ENCODE peak calls at places on chromosome 17, in four cellular contexts. L is stimulated activated CD4-positive, alpha-beta T cell treated with anti-CD3 and anti-CD28 coated beads, Interleukin-4, amount 100 ng/mL, for 48 hours; D is posterior cingulate gyrus; S is CD8-positive, alpha-beta memory T cell. B is an unnamed sample.

GRCh38 chr17:17134051-17134951 is 71.8 kb downstream of the PLD6 start:
- DNase-seq in L (no peak), D (peak), S (no peak), B (no peak)

GRCh38 chr17:35079547-35079946 is 16.0 kb upstream of the RFFL start:
- DNase-seq in D (no peak), L (no peak), S (no peak), B (no peak)

GRCh38 chr17:42107124-42107523 is 5.4 kb downstream of the DHX58 start:
- DNase-seq in L (no peak), S (no peak), D (no peak), B (no peak)

GRCh38 chr17:14780116-14780515 is 479.2 kb downstream of the HS3ST3B1 start:
- DNase-seq in D (no peak), S (no peak), L (no peak), B (no peak)

GRCh38 chr17:75370288-75370687 is 35.2 kb downstream of the GRB2 start:
- DNase-seq in L (no peak), S (no peak), D (peak), B (peak)

GRCh38 chr17:34389343-34389742 is 26.3 kb upstream of the CCL1 start:
- DNase-seq in S (no peak), L (no peak), D (no peak), B (no peak)

GRCh38 chr17:74759941-74760340 is 11.5 kb downstream of the NHERF1 start:
- DNase-seq in L (no peak), S (no peak), D (no peak), B (no peak)

GRCh38 chr17:8392674-8393469 is 4.8 kb downstream of the RNF222 start:
- DNase-seq in D (no peak), S (no peak), L (no peak), B (no peak)

GRCh38 chr17:17021194-17021863 is 20.9 kb upstream of the MPRIP start:
- DNase-seq in L (no peak), D (peak), S (no peak), B (no peak)

GRCh38 chr17:21282231-21282630 is 2.3 kb upstream of the MAP2K3 start:
- DNase-seq in L (no peak), S (no peak), D (no peak), B (no peak)

GRCh38 chr17:45852535-45853297 is 8.0 kb downstream of the SPPL2C start:
- DNase-seq in L (peak), S (peak), D (peak), B (peak)

GRCh38 chr17:31072186-31072585 is 22.6 kb upstream of the NF1 start:
- DNase-seq in L (no peak), D (no peak), S (no peak), B (no peak)

GRCh38 chr17:81414751-81415516 is 19.7 kb downstream of the BAHCC1 start:
- DNase-seq in D (no peak), S (no peak), L (no peak), B (no peak)

GRCh38 chr17:81192386-81193050 is 26.5 kb upstream of the AATK start:
- DNase-seq in D (no peak), S (no peak), L (no peak), B (no peak)

GRCh38 chr17:41678411-41678906 is 10.2 kb upstream of the EIF1 start:
- DNase-seq in D (no peak), L (no peak), S (no peak), B (no peak)

GRCh38 chr17:76481091-76481655 is 13.8 kb downstream of the AANAT start:
- DNase-seq in S (no peak), D (no peak), L (no peak), B (no peak)

GRCh38 chr17:27811961-27812360 is 11.6 kb upstream of the NOS2 start:
- DNase-seq in S (no peak), L (no peak), D (no peak), B (no peak)

GRCh38 chr17:79057727-79058400 is 16.8 kb upstream of the ENGASE start:
- DNase-seq in D (peak), L (no peak), S (no peak), B (no peak)

GRCh38 chr17:4599505-4600281 is 15.4 kb downstream of the SMTNL2 start:
- DNase-seq in D (peak), L (no peak), S (no peak), B (no peak)

GRCh38 chr17:41308918-41309359 is at the start of gene KRTAP16-1:
- DNase-seq in L (no peak), S (no peak), D (no peak), B (no peak)

GRCh38 chr17:75808905-75809621 is 24.5 kb downstream of the UNK start:
- DNase-seq in L (no peak), S (no peak), D (peak), B (no peak)

GRCh38 chr17:51035436-51035835 is 85.2 kb downstream of the SPAG9 start:
- DNase-seq in D (no peak), L (no peak), S (no peak), B (no peak)

GRCh38 chr17:75754378-75755204 is 10.4 kb downstream of the GALK1 start:
- DNase-seq in L (no peak), S (no peak), D (no peak), B (no peak)

GRCh38 chr17:2814499-2815341 is 18.5 kb downstream of the RAP1GAP2 start:
- DNase-seq in S (peak), D (no peak), L (peak), B (no peak)

GRCh38 chr17:74089869-74090464 is 113.5 kb upstream of the RPL38 start:
- DNase-seq in L (peak), D (no peak), S (no peak), B (no peak)

GRCh38 chr17:51258756-51259573 is 884 bp downstream of the MBTD1 start:
- DNase-seq in D (no peak), L (no peak), S (no peak), B (no peak)

GRCh38 chr17:59361916-59362810 is 30.7 kb downstream of the YPEL2 start:
- DNase-seq in S (peak), L (peak), D (no peak), B (no peak)

GRCh38 chr17:54902611-54903010 is 2.0 kb downstream of the TOM1L1 start:
- DNase-seq in S (no peak), D (no peak), L (no peak), B (no peak)

GRCh38 chr17:81825841-81826471 is 7.1 kb downstream of the MCRIP1 start:
- DNase-seq in L (no peak), S (no peak), D (no peak), B (no peak)

GRCh38 chr17:19867654-19868395 is at the start of gene ULK2:
- DNase-seq in L (peak), D (peak), S (peak), B (peak)

GRCh38 chr17:77778636-77779524 is 179.6 kb upstream of the TNRC6C start:
- DNase-seq in D (peak), S (no peak), L (no peak), B (peak)

GRCh38 chr17:77679589-77679988 is 278.9 kb upstream of the TNRC6C start:
- DNase-seq in S (no peak), L (no peak), D (no peak), B (no peak)

GRCh38 chr17:83054518-83055125 is 24.8 kb upstream of the METRNL start:
- DNase-seq in D (no peak), S (no peak), L (no peak), B (no peak)

GRCh38 chr17:17126131-17127110 is 79.7 kb downstream of the PLD6 start:
- DNase-seq in L (no peak), S (peak), D (peak), B (no peak)

GRCh38 chr17:45294506-45294905 is 22.3 kb downstream of the MAP3K14 start:
- DNase-seq in S (no peak), D (peak), L (no peak), B (no peak)

GRCh38 chr17:3583456-3583855 is 25.8 kb downstream of the TRPV1 start:
- DNase-seq in S (no peak), L (no peak), D (no peak), B (no peak)

GRCh38 chr17:44707755-44708400 is 587 bp upstream of the DBF4B start:
- DNase-seq in S (no peak), L (no peak), D (no peak), B (no peak)

GRCh38 chr17:72368191-72368590 is 247.4 kb downstream of the SOX9 start:
- DNase-seq in L (no peak), D (no peak), S (no peak), B (no peak)

GRCh38 chr17:80252871-80253270 is 7.8 kb upstream of the RNF213 start:
- DNase-seq in L (peak), D (peak), S (peak), B (no peak)

GRCh38 chr17:28896491-28896883 is 1.0 kb downstream of the FLOT2 start:
- DNase-seq in L (no peak), D (no peak), S (no peak), B (no peak)